ENCODE peak calls at places on chromosomes 6 and 20, in five cellular contexts. P, X, W, R and C are unnamed samples.

GRCh38 chr6:84348801-84349200 is 121.4 kb upstream of the CEP162 start:
- DNase-seq in R (no peak), W (no peak), P (no peak), X (no peak), C (no peak)

GRCh38 chr6:113644861-113645575 is 212.1 kb upstream of the MARCKS start:
- DNase-seq in W (no peak), X (no peak), R (peak; percentile 97), P (no peak), C (peak; percentile 97)

GRCh38 chr6:111987295-111987694 is 66.6 kb upstream of the CCN6 start:
- DNase-seq in W (no peak), X (no peak), P (no peak), R (peak; percentile 40), C (no peak)

GRCh38 chr6:133193396-133193795 is 47.8 kb upstream of the EYA4 start:
- DNase-seq in P (no peak), X (no peak), W (no peak), R (no peak), C (no peak)

GRCh38 chr6:139452176-139452876 is 77.9 kb upstream of the CITED2 start:
- DNase-seq in W (no peak), P (no peak), R (peak; percentile 64), X (no peak), C (no peak)

GRCh38 chr20:36885355-36885754 is 9.4 kb downstream of the TLDC2 start:
- DNase-seq in P (no peak), X (no peak), W (no peak), R (peak; percentile 26), C (no peak)

GRCh38 chr6:11492444-11493300 is 44.9 kb upstream of the TMEM170B start:
- DNase-seq in P (no peak), X (no peak), R (peak; percentile 20), W (no peak), C (peak; percentile 14)

GRCh38 chr20:6122111-6122872 is 538 bp downstream of the FERMT1 start:
- DNase-seq in W (no peak), X (no peak), P (no peak), R (peak; percentile 18), C (peak; percentile 28)

GRCh38 chr6:124961784-124962611 is at the start of gene RNF217:
- DNase-seq in W (peak; percentile 70), X (peak; percentile 71), P (peak; percentile 71), R (peak; percentile 57), C (peak; percentile 48)

GRCh38 chr20:62066339-62066982 is 780 bp upstream of the TAF4 start:
- DNase-seq in P (peak; percentile 58), W (peak; percentile 50), R (no peak), X (peak; percentile 67), C (no peak)

GRCh38 chr6:165231581-165232276 is 77.7 kb downstream of the C6orf118 start:
- DNase-seq in X (no peak), P (no peak), W (peak; percentile 15), R (peak; percentile 65), C (no peak)

GRCh38 chr20:45523833-45524232 is 8.4 kb upstream of the SPINT3 start:
- DNase-seq in P (no peak), X (no peak), R (peak; percentile 28), W (no peak), C (no peak)

GRCh38 chr6:40517654-40518053 is 69.5 kb downstream of the LRFN2 start:
- DNase-seq in R (no peak), X (no peak), W (no peak), P (no peak), C (no peak)

GRCh38 chr6:7723041-7723447 is 2.9 kb upstream of the BMP6 start:
- DNase-seq in X (peak; percentile 81), R (peak; percentile 86), P (peak; percentile 72), W (peak; percentile 65), C (peak; percentile 64)

GRCh38 chr20:7851031-7851490 is 89.2 kb downstream of the HAO1 start:
- DNase-seq in W (no peak), X (no peak), R (peak; percentile 90), P (no peak), C (peak; percentile 10)

GRCh38 chr20:920306-920705 is 4.2 kb upstream of the ANGPT4 start:
- DNase-seq in W (no peak), P (no peak), R (peak; percentile 14), X (no peak), C (no peak)

GRCh38 chr6:19613678-19614077 is 223.5 kb upstream of the ID4 start:
- DNase-seq in W (no peak), X (no peak), R (peak; percentile 1), P (no peak), C (no peak)

GRCh38 chr6:108942556-108943492 is 94.6 kb downstream of the ARMC2 start:
- DNase-seq in R (no peak), X (peak; percentile 17), W (no peak), P (no peak), C (no peak)

GRCh38 chr6:77124604-77125003 is 338.7 kb downstream of the HTR1B start:
- DNase-seq in X (no peak), P (no peak), R (peak; percentile 2), W (no peak), C (peak; percentile 30)

GRCh38 chr6:51292659-51293058 is 474.0 kb downstream of the TFAP2B start:
- DNase-seq in X (no peak), P (no peak), R (peak; percentile 7), W (no peak), C (no peak)

GRCh38 chr6:19805146-19805515 is 32.0 kb upstream of the ID4 start:
- DNase-seq in X (no peak), P (no peak), W (no peak), R (peak; percentile 4), C (no peak)

GRCh38 chr6:111703723-111704122 is 98.0 kb upstream of the TRAF3IP2 start:
- DNase-seq in X (no peak), P (no peak), R (no peak), W (no peak), C (no peak)

GRCh38 chr6:14639983-14640599 is 522.5 kb downstream of the CD83 start:
- DNase-seq in W (no peak), P (no peak), R (no peak), X (no peak), C (no peak)

GRCh38 chr6:147434508-147434907 is 74.0 kb upstream of the SAMD5 start:
- DNase-seq in R (peak; percentile 8), W (no peak), P (no peak), X (no peak), C (no peak)

GRCh38 chr6:71452709-71453108 is 164.1 kb downstream of the OGFRL1 start:
- DNase-seq in R (no peak), P (no peak), W (no peak), X (no peak), C (no peak)

GRCh38 chr6:169977434-169978265 is 226.2 kb downstream of the ERMARD start:
- DNase-seq in P (no peak), W (no peak), R (no peak), X (no peak), C (no peak)

GRCh38 chr20:34506480-34506879 is 9.7 kb upstream of the DYNLRB1 start:
- DNase-seq in W (no peak), P (no peak), R (no peak), X (no peak), C (no peak)

GRCh38 chr6:130932438-130932837 is 105.2 kb downstream of the SMLR1 start:
- DNase-seq in P (no peak), W (no peak), R (no peak), X (no peak), C (no peak)

GRCh38 chr20:4925842-4926530 is 75.3 kb downstream of the SLC23A2 start:
- DNase-seq in X (no peak), W (peak; percentile 73), R (peak; percentile 88), P (peak; percentile 53), C (no peak)

GRCh38 chr6:163404825-163405265 is 9.7 kb upstream of the QKI start:
- DNase-seq in R (peak; percentile 59), X (no peak), W (peak; percentile 51), P (peak; percentile 27), C (no peak)

GRCh38 chr6:152720964-152721363 is 23.3 kb downstream of the MYCT1 start:
- DNase-seq in P (no peak), W (no peak), R (peak; percentile 16), X (no peak), C (no peak)
- TF ChIP-seq CTCF in P (no peak), W (no peak), R (no peak), X (no peak), C (no peak)

GRCh38 chr6:93047033-93047432 is 372.3 kb downstream of the EPHA7 start:
- DNase-seq in X (no peak), W (no peak), P (no peak), R (no peak), C (no peak)
- TF ChIP-seq CTCF in X (no peak), W (no peak), P (no peak), R (no peak), C (no peak)

GRCh38 chr6:42230320-42231034 is 12.8 kb upstream of the MRPS10 start:
- DNase-seq in R (no peak), P (no peak), X (no peak), W (no peak), C (no peak)
- TF ChIP-seq CTCF in R (peak; percentile 53), P (no peak), X (no peak), W (no peak), C (peak; percentile 68)

GRCh38 chr20:47533518-47534062 is 31.9 kb downstream of the NCOA3 start:
- DNase-seq in R (no peak), X (no peak), P (no peak), W (no peak), C (no peak)
- TF ChIP-seq CTCF in R (no peak), X (no peak), P (no peak), W (no peak), C (no peak)

GRCh38 chr20:63863021-63863797 is 1.9 kb upstream of the TPD52L2 start:
- DNase-seq in X (no peak), R (no peak), W (no peak), P (no peak), C (no peak)

GRCh38 chr20:63864978-63865640 is at the start of gene TPD52L2:
- DNase-seq in P (peak; percentile 98), X (peak; percentile 97), R (peak; percentile 97), W (peak; percentile 99), C (peak; percentile 98)

GRCh38 chr20:63863798-63864544 is 1.1 kb upstream of the TPD52L2 start:
- DNase-seq in W (peak; percentile 86), X (peak; percentile 63), P (peak; percentile 84), R (peak; percentile 76), C (peak; percentile 62)

GRCh38 chr20:63864545-63864977 is 509 bp upstream of the TPD52L2 start:
- DNase-seq in P (no peak), R (no peak), W (no peak), X (no peak), C (no peak)

DNA sequence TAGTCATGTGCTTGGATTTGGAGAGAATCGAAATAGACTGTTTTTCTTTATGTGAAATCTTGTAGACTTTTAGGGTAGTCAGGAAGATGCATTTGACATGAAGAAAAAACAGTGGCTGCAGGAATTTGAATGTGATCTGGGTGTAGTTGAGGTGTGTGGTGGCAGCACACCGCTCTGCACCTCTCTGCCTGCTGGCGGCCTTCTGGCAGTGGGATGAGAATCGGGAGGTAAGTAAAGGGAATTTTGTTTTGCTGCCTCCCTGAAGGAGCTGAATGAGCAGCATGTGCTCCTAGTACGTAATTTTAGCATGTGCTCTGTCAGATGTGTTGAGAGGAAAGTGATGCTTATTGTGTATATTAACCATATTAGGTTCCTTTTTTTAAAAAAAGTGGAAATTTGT is 3.2 kb downstream of the TPD52L2 start:
- DNase-seq in W (no peak), X (no peak), R (no peak), P (no peak), C (no peak)
- TF ChIP-seq CTCF in W (no peak), X (no peak), R (no peak), P (no peak), C (no peak)